ENCODE peak calls at places on chromosomes 2 and 18, in nine cellular contexts. L, B, U, O, X, H, Y, Z and E are unnamed samples.

GRCh38 chr18:13915973-13916372 is 637 bp upstream of the MC2R start:
- DNase-seq in Y (no peak), X (peak), Z (no peak), L (no peak), O (no peak), B (no peak), H (peak), U (no peak), E (no peak)

GRCh38 chr2:108594982-108595464 is 60.8 kb downstream of the LIMS1 start:
- DNase-seq in X (peak), H (no peak), O (no peak), Y (no peak), U (no peak), B (no peak), L (no peak), Z (peak), E (peak)

GRCh38 chr18:76707534-76707933 is 114.8 kb upstream of the ZNF236 start:
- DNase-seq in L (no peak), X (no peak), Z (no peak), H (no peak), Y (no peak), O (no peak), U (no peak), B (no peak), E (no peak)

GRCh38 chr2:120929829-120930228 is 194.2 kb downstream of the GLI2 start:
- DNase-seq in U (no peak), B (no peak), Z (no peak), X (no peak), L (no peak), H (no peak), O (no peak), Y (no peak), E (no peak)

GRCh38 chr2:13135369-13135768 is 418.6 kb downstream of the TRIB2 start:
- DNase-seq in H (no peak), O (no peak), L (no peak), X (no peak), B (no peak), Y (no peak), Z (no peak), U (no peak), E (no peak)

GRCh38 chr2:200306719-200306968 is 151 bp downstream of the SPATS2L start:
- DNase-seq in Z (no peak), L (no peak), O (no peak), Y (no peak), U (no peak), X (no peak), H (no peak), B (no peak), E (no peak)

GRCh38 chr18:8556424-8556823 is 52.8 kb upstream of the RAB12 start:
- DNase-seq in O (no peak), U (no peak), Z (no peak), Y (no peak), X (no peak), L (no peak), H (no peak), B (no peak), E (no peak)

GRCh38 chr2:187429989-187430388 is 18.1 kb downstream of the CALCRL start:
- DNase-seq in Y (no peak), X (peak), Z (no peak), L (no peak), H (no peak), B (no peak), O (no peak), U (no peak), E (peak)

GRCh38 chr2:99701503-99701902 is 211.7 kb upstream of the REV1 start:
- DNase-seq in L (no peak), Y (no peak), H (no peak), X (no peak), Z (no peak), O (no peak), U (no peak), B (no peak), E (no peak)

GRCh38 chr2:95208101-95208500 is 780 bp downstream of the ZNF892 start:
- DNase-seq in B (no peak), Z (no peak), X (no peak), O (no peak), U (no peak), Y (no peak), H (no peak), L (no peak), E (no peak)